ENCODE peak calls at places on chromosomes 3 and 15, in seven cellular contexts. O is BE2C, Q is IMR-90, D is lower leg skin, Z is bronchial epithelial cell, V is transverse colon, L is ovary. P is an unnamed sample.

GRCh38 chr15:59313703-59314332 is 58.9 kb downstream of the MYO1E start:
- DNase-seq in V (peak; percentile 93), D (peak; percentile 92), L (peak; percentile 56), O (no peak), Z (peak; percentile 95), Q (peak; percentile 47), P (no peak)

GRCh38 chr3:24773798-24774197 is 279.1 kb upstream of the THRB start:
- DNase-seq in Q (peak; percentile 41), O (peak; percentile 59), V (peak; percentile 18), Z (peak; percentile 57), D (no peak), L (no peak), P (peak; percentile 22)

GRCh38 chr15:47541587-47541986 is 175.7 kb upstream of the SEMA6D start:
- DNase-seq in L (no peak), Z (no peak), Q (no peak), V (no peak), D (no peak), O (no peak), P (no peak)

GRCh38 chr3:174441588-174442316 is 417.4 kb upstream of the NAALADL2 start:
- DNase-seq in O (no peak), L (no peak), Q (no peak), Z (peak; percentile 20), V (no peak), D (no peak), P (peak; percentile 15)

GRCh38 chr15:63997715-63998442 is 48.4 kb downstream of the DAPK2 start:
- DNase-seq in Z (peak; percentile 44), V (no peak), D (no peak), L (no peak), Q (no peak), O (no peak), P (no peak)

GRCh38 chr3:123036352-123037014 is 8.9 kb upstream of the SEMA5B start:
- DNase-seq in Q (peak; percentile 66), O (no peak), L (no peak), Z (peak; percentile 84), V (no peak), D (no peak), P (no peak)

GRCh38 chr15:93987068-93987467 is 244.3 kb upstream of the MCTP2 start:
- DNase-seq in V (no peak), L (no peak), Z (no peak), D (no peak), O (no peak), Q (no peak), P (no peak)

GRCh38 chr3:133125802-133126201 is 87.6 kb downstream of the TMEM108 start:
- DNase-seq in D (no peak), V (no peak), O (no peak), Q (no peak), L (no peak), Z (no peak), P (no peak)

GRCh38 chr3:46849098-46849631 is 14.1 kb downstream of the MYL3 start:
- DNase-seq in V (no peak), L (no peak), Q (no peak), O (no peak), D (peak; percentile 81), Z (no peak), P (no peak)

GRCh38 chr15:73873889-73874511 is 636 bp downstream of the TBC1D21 start:
- DNase-seq in O (peak; percentile 40), Z (peak; percentile 55), V (no peak), D (no peak), L (no peak), Q (peak; percentile 68), P (peak; percentile 18)

GRCh38 chr3:77825045-77825827 is 785.3 kb downstream of the ROBO2 start:
- DNase-seq in O (peak; percentile 9), L (no peak), Q (peak; percentile 50), D (no peak), V (peak; percentile 21), Z (peak; percentile 100), P (peak; percentile 96)

GRCh38 chr3:14336414-14337285 is 65.8 kb upstream of the SLC6A6 start:
- DNase-seq in L (no peak), Z (peak; percentile 78), O (no peak), V (peak; percentile 68), D (no peak), Q (no peak), P (no peak)

GRCh38 chr15:62928996-62929350 is 113.6 kb upstream of the TPM1 start:
- DNase-seq in V (no peak), Z (peak; percentile 99), O (peak; percentile 58), L (no peak), D (no peak), Q (peak; percentile 92), P (peak; percentile 61)

GRCh38 chr15:85707519-85708338 is 87.0 kb downstream of the KLHL25 start:
- DNase-seq in L (no peak), D (no peak), V (no peak), Z (no peak), O (no peak), Q (peak; percentile 51), P (no peak)

GRCh38 chr15:31082771-31083393 is 18.6 kb downstream of the TRPM1 start:
- DNase-seq in Z (no peak), Q (peak; percentile 51), L (no peak), D (peak; percentile 59), V (no peak), O (no peak), P (no peak)

GRCh38 chr3:35849963-35850362 is 210.6 kb downstream of the ARPP21 start:
- DNase-seq in Q (no peak), V (no peak), D (no peak), O (no peak), L (no peak), Z (no peak), P (no peak)
- TF ChIP-seq CTCF in Q (no peak), V (no peak), D (no peak), O (no peak), L (no peak), Z (no peak), P (no peak)

GRCh38 chr3:27025718-27026117 is 343.5 kb downstream of the NEK10 start:
- DNase-seq in Q (no peak), Z (no peak), O (no peak), L (no peak), D (no peak), V (no peak), P (no peak)

GRCh38 chr3:27022096-27022761 is 347.0 kb downstream of the NEK10 start:
- DNase-seq in O (no peak), Q (no peak), L (no peak), D (no peak), Z (no peak), V (no peak), P (no peak)
- TF ChIP-seq CTCF in O (no peak), Q (no peak), L (no peak), D (no peak), Z (no peak), V (no peak), P (no peak)

GRCh38 chr15:44426975-44427755 is at the start of gene CTDSPL2:
- DNase-seq in Q (peak; percentile 98), O (peak; percentile 99), Z (peak; percentile 94), D (peak; percentile 99), L (peak; percentile 98), V (peak; percentile 98), P (peak; percentile 84)
- TF ChIP-seq CTCF in Q (peak; percentile 48), O (peak; percentile 0), Z (peak; percentile 39), D (no peak), L (peak; percentile 47), V (peak; percentile 50), P (peak; percentile 35)

GRCh38 chr3:38638354-38638753 is 11.1 kb downstream of the SCN5A start:
- DNase-seq in Z (no peak), D (no peak), Q (no peak), V (no peak), L (no peak), O (no peak), P (no peak)
- TF ChIP-seq CTCF in Z (no peak), D (no peak), Q (no peak), V (no peak), L (no peak), O (no peak), P (no peak)

DNA sequence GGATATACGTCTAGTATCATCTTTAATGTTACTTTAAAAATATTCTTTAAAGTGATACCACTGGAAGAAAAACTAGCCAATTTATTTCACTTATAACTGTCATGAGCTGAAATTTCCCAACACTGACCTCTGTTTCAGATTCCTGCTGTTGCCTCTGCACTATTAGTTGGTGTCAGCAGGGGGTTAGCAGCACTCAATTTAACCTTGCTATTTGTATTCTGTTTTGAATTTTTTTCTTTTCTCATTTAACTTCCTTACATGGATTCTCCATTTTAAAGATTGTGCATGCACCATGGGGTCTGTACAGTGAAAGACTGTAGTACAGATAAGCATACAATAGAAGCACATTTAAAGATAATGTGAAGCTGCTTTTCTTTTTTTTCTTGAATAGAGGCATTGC is 169.2 kb downstream of the UBE2E2 start:
- DNase-seq in Z (no peak), V (no peak), Q (no peak), O (no peak), L (no peak), D (no peak), P (no peak)
- TF ChIP-seq CTCF in Z (no peak), V (no peak), Q (no peak), O (no peak), L (no peak), D (no peak), P (no peak)

GRCh38 chr3:112967828-112968227 is 7.1 kb downstream of the CD200R1 start:
- DNase-seq in D (no peak), Q (no peak), Z (no peak), V (no peak), O (no peak), L (no peak), P (no peak)

GRCh38 chr3:112966633-112967032 is 8.3 kb downstream of the CD200R1 start:
- DNase-seq in L (no peak), Q (no peak), O (no peak), V (no peak), Z (no peak), D (no peak), P (no peak)

GRCh38 chr3:112972158-112972557 is 2.7 kb downstream of the CD200R1 start:
- DNase-seq in L (no peak), D (no peak), Q (no peak), Z (no peak), O (no peak), V (no peak), P (no peak)

GRCh38 chr3:112963683-112964082 is 11.2 kb downstream of the CD200R1 start:
- DNase-seq in L (no peak), Z (no peak), Q (no peak), V (no peak), D (no peak), O (no peak), P (no peak)

GRCh38 chr3:112967425-112967824 is 7.5 kb downstream of the CD200R1 start:
- DNase-seq in D (no peak), V (no peak), Q (no peak), O (no peak), L (no peak), Z (no peak), P (no peak)
- TF ChIP-seq CTCF in D (no peak), V (no peak), Q (no peak), O (no peak), L (no peak), Z (no peak), P (no peak)